ENCODE peak calls at places on chromosomes 1 and 21, in ten cellular contexts. R is neural progenitor cell; G is pancreas; A is body of pancreas; W is A673; I is IMR-90; V is left ventricle myocardium inferior; M is CD8-positive, alpha-beta T cell; S is breast epithelium; F is WERI-Rb-1. X is an unnamed sample.

GRCh38 chr1:150576794-150577556 is 2.4 kb downstream of the MCL1 start:
- DNase-seq in R (no peak), G (no peak), A (no peak), W (no peak), I (peak), V (no peak), M (no peak), S (no peak), F (no peak), X (no peak)

GRCh38 chr1:160797861-160798273 is 1.9 kb downstream of the LY9 start:
- DNase-seq in R (no peak), G (no peak), A (no peak), W (no peak), I (no peak), V (no peak), M (peak), S (no peak), F (no peak), X (no peak)

GRCh38 chr1:219302697-219303096 is 129.0 kb downstream of the LYPLAL1 start:
- DNase-seq in R (no peak), G (no peak), A (no peak), W (no peak), I (peak), V (no peak), M (no peak), S (no peak), F (no peak), X (no peak)

GRCh38 chr1:216020743-216021345 is 402.4 kb downstream of the USH2A start:
- DNase-seq in R (no peak), G (no peak), A (no peak), W (no peak), I (no peak), V (no peak), M (no peak), S (no peak), F (no peak), X (no peak)

GRCh38 chr1:90476994-90477393 is 240.1 kb downstream of the BARHL2 start:
- DNase-seq in R (peak), G (no peak), A (no peak), W (no peak), I (no peak), V (no peak), M (no peak), S (no peak), F (no peak), X (no peak)

GRCh38 chr1:112687361-112687760 is 12.9 kb downstream of the MOV10 start:
- DNase-seq in R (no peak), G (no peak), A (no peak), W (no peak), I (no peak), V (no peak), M (no peak), S (no peak), F (no peak), X (no peak)

GRCh38 chr1:158035014-158035413 is 41.6 kb downstream of the KIRREL1 start:
- DNase-seq in R (no peak), G (no peak), A (no peak), W (peak), I (no peak), V (no peak), M (no peak), S (no peak), F (no peak), X (no peak)

GRCh38 chr1:58909162-58909560 is 125.3 kb upstream of the JUN start:
- DNase-seq in R (no peak), G (no peak), A (no peak), W (no peak), I (peak), V (no peak), M (no peak), S (no peak), F (no peak), X (no peak)

GRCh38 chr1:18091660-18092446 is 15.7 kb upstream of the IGSF21 start:
- DNase-seq in R (no peak), G (no peak), A (no peak), W (no peak), I (peak), V (no peak), M (no peak), S (no peak), F (no peak), X (no peak)

GRCh38 chr1:17826165-17826488 is 71.0 kb downstream of the ACTL8 start:
- DNase-seq in R (peak), G (peak), A (peak), W (peak), I (peak), V (peak), M (no peak), S (no peak), F (peak), X (peak)

GRCh38 chr1:234486858-234487830 is 8.2 kb upstream of the TARBP1 start:
- DNase-seq in R (no peak), G (no peak), A (no peak), W (peak), I (peak), V (no peak), M (no peak), S (no peak), F (peak), X (no peak)

GRCh38 chr1:70331962-70332361 is 22.6 kb downstream of the ANKRD13C start:
- DNase-seq in R (no peak), G (no peak), A (no peak), W (no peak), I (no peak), V (no peak), M (no peak), S (no peak), F (no peak), X (no peak)

GRCh38 chr1:201024251-201024998 is 911 bp upstream of the KIF21B start:
- DNase-seq in R (peak), G (no peak), A (no peak), W (no peak), I (no peak), V (no peak), M (no peak), S (no peak), F (peak), X (no peak)

GRCh38 chr1:2179283-2180013 is 15.1 kb downstream of the FAAP20 start:
- DNase-seq in R (no peak), G (no peak), A (no peak), W (peak), I (no peak), V (no peak), M (no peak), S (no peak), F (peak), X (no peak)

GRCh38 chr1:151166506-151166956 is 587 bp downstream of the SCNM1 start:
- DNase-seq in R (peak), G (no peak), A (no peak), W (peak), I (peak), V (no peak), M (no peak), S (no peak), F (no peak), X (no peak)

GRCh38 chr1:240091614-240092300 is at the start of gene FMN2:
- DNase-seq in R (peak), G (peak), A (no peak), W (peak), I (peak), V (no peak), M (no peak), S (no peak), F (peak), X (no peak)

GRCh38 chr1:156471496-156472490 is 28.8 kb downstream of the MEF2D start:
- DNase-seq in R (no peak), G (peak), A (peak), W (no peak), I (no peak), V (peak), M (no peak), S (peak), F (no peak), X (peak)

GRCh38 chr1:161791889-161792655 is 26.0 kb downstream of the ATF6 start:
- DNase-seq in R (no peak), G (no peak), A (no peak), W (no peak), I (peak), V (no peak), M (no peak), S (no peak), F (no peak), X (no peak)

GRCh38 chr1:222852326-222852725 is 37.5 kb downstream of the DISP1 start:
- DNase-seq in R (no peak), G (no peak), A (no peak), W (no peak), I (peak), V (no peak), M (no peak), S (no peak), F (no peak), X (no peak)

GRCh38 chr1:102776074-102776473 is 332.2 kb downstream of the COL11A1 start:
- DNase-seq in R (peak), G (no peak), A (no peak), W (no peak), I (no peak), V (no peak), M (no peak), S (no peak), F (no peak), X (no peak)

GRCh38 chr1:211200311-211200710 is 58.9 kb upstream of the RCOR3 start:
- DNase-seq in R (no peak), G (no peak), A (no peak), W (no peak), I (no peak), V (no peak), M (no peak), S (no peak), F (no peak), X (no peak)

GRCh38 chr1:167862432-167863076 is 51.4 kb downstream of the ADCY10 start:
- DNase-seq in R (no peak), G (no peak), A (no peak), W (no peak), I (peak), V (no peak), M (no peak), S (no peak), F (no peak), X (no peak)

GRCh38 chr1:89022167-89022959 is at the start of gene GBP3:
- DNase-seq in R (no peak), G (no peak), A (no peak), W (peak), I (peak), V (no peak), M (no peak), S (no peak), F (no peak), X (no peak)

GRCh38 chr1:11708554-11709350 is 17.2 kb downstream of the DRAXIN start:
- DNase-seq in R (no peak), G (no peak), A (no peak), W (no peak), I (no peak), V (no peak), M (no peak), S (no peak), F (no peak), X (no peak)

GRCh38 chr1:31987231-31987630 is 26.4 kb upstream of the KHDRBS1 start:
- DNase-seq in R (peak), G (no peak), A (no peak), W (peak), I (no peak), V (no peak), M (no peak), S (no peak), F (peak), X (no peak)

GRCh38 chr1:77759090-77760028 is at the start of gene USP33:
- DNase-seq in R (peak), G (peak), A (peak), W (peak), I (peak), V (peak), M (peak), S (peak), F (peak), X (peak)

GRCh38 chr1:41532206-41532975 is 47.9 kb upstream of the EDN2 start:
- DNase-seq in R (no peak), G (no peak), A (no peak), W (no peak), I (no peak), V (no peak), M (no peak), S (no peak), F (no peak), X (no peak)

GRCh38 chr1:165455111-165455510 is 10.2 kb upstream of the RXRG start:
- DNase-seq in R (no peak), G (no peak), A (no peak), W (no peak), I (no peak), V (no peak), M (no peak), S (no peak), F (no peak), X (no peak)

GRCh38 chr1:68201546-68202238 is 30.6 kb downstream of the WLS start:
- DNase-seq in R (no peak), G (no peak), A (no peak), W (no peak), I (peak), V (no peak), M (no peak), S (no peak), F (no peak), X (no peak)

DNA sequence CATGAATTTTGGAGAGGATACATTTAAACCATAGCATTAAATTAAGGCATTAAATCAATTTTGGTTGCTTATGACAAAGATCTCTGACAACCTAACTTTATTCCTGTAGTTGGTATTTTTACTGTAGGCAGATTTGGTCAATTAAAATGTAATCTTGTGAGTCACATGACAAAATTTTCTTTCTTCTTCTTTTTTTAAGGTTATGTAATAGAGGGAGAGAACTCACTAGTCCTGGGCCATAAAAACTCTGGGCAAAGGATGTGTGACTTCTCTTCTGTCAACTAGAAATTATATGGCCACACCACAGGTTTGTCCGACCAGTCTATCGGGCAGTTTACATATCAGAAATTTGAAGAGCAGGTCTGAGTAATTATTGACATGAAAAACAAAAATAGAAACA is 181.4 kb downstream of the RYR2 start:
- DNase-seq in R (no peak), G (no peak), A (no peak), W (no peak), I (no peak), V (no peak), M (no peak), S (no peak), F (no peak), X (no peak)
- H3K27ac ChIP-seq in R (no peak), G (no peak), A (no peak), W (no peak), I (no peak), V (peak), M (no peak), S (no peak), F (no peak), X (no peak)

GRCh38 chr21:36257657-36258056 is 62.3 kb upstream of the MORC3 start:
- DNase-seq in R (no peak), G (no peak), A (no peak), W (no peak), I (no peak), V (no peak), M (no peak), S (no peak), F (no peak), X (no peak)

GRCh38 chr21:36260802-36261201 is 59.2 kb upstream of the MORC3 start:
- DNase-seq in R (no peak), G (no peak), A (no peak), W (no peak), I (no peak), V (no peak), M (no peak), S (no peak), F (no peak), X (no peak)

GRCh38 chr21:36261459-36261858 is 58.5 kb upstream of the MORC3 start:
- DNase-seq in R (no peak), G (no peak), A (no peak), W (no peak), I (no peak), V (no peak), M (no peak), S (no peak), F (no peak), X (no peak)

GRCh38 chr21:36263797-36264196 is 56.2 kb upstream of the MORC3 start:
- DNase-seq in R (no peak), G (no peak), A (no peak), W (no peak), I (no peak), V (no peak), M (no peak), S (no peak), F (no peak), X (no peak)

DNA sequence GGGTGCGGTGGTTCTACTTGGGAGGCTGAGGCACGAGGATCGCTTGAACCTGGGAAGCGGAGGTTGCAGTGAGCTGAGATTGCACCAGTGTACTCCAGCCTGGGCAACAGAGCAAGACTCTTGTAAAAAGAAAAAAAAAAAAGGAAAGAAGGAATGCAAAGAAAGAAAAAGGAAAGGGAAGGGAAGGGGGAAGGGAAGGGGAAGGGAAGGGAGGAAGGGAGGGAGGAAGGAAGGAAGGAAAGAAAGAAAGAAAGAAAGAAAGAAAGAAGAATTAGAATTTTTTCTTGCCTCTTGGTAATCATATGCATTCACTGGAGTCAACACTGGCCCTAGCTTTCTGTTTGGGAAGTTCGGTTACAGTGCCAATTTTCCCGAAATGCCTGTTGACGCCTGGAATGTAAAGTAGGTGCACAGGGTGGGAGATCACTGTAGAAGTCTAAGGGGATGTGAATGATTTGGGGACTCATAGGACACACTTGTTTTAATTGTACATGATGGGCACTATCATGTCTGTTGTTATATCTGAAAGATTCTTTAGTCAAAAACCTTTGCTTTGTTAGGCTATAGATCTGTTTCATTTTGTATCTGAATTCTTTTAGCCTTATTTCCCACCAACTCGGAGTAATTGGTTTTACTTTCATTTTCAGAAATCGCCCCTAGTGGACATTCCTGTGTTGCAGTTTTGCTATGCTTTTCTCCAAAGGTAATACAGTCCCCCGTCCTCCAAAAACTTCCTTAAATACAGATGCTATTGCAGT is 59.8 kb upstream of the MORC3 start:
- DNase-seq in R (peak), G (peak), A (peak), W (peak), I (peak), V (no peak), M (peak), S (no peak), F (no peak), X (no peak)
- TF ChIP-seq CTCF in R (peak), G (peak), A (peak), W (peak), I (peak), V (peak), M (peak), S (peak), F (peak), X (peak)

GRCh38 chr21:32770514-32771133 is 931 bp downstream of the PAXBP1 start:
- DNase-seq in R (no peak), G (peak), A (no peak), W (peak), I (peak), V (peak), M (no peak), S (no peak), F (peak), X (peak)
- H3K4me3 ChIP-seq in R (peak), G (peak), A (peak), W (peak), I (peak), V (peak), M (peak), S (peak), F (peak), X (peak)

GRCh38 chr1:23103001-23103879 is 65.4 kb downstream of the LUZP1 start:
- DNase-seq in R (no peak), G (no peak), A (no peak), W (peak), I (peak), V (no peak), M (peak), S (no peak), F (no peak), X (no peak)
- H3K27ac ChIP-seq in R (no peak), G (no peak), A (no peak), W (peak), I (peak), V (peak), M (peak), S (peak), F (peak), X (peak)

GRCh38 chr1:170755791-170756190 is 91.9 kb downstream of the PRRX1 start:
- DNase-seq in R (no peak), G (no peak), A (no peak), W (no peak), I (no peak), V (no peak), M (no peak), S (no peak), F (no peak), X (no peak)

GRCh38 chr1:170758992-170759391 is 95.1 kb downstream of the PRRX1 start:
- DNase-seq in R (no peak), G (no peak), A (no peak), W (no peak), I (no peak), V (no peak), M (no peak), S (no peak), F (no peak), X (no peak)
- TF ChIP-seq CTCF in R (no peak), G (no peak), A (no peak), W (no peak), I (no peak), V (no peak), M (no peak), S (no peak), F (no peak), X (no peak)

X was measured in coronary artery.